ENCODE peak calls at places on chromosomes 12 and 14, in four cellular contexts. V is suprapubic skin, C is GM13976, S is left ventricle myocardium superior. T is an unnamed sample.

GRCh38 chr12:56115329-56115728 is 1.1 kb upstream of the RPL41 start:
- DNase-seq in V (no peak), S (peak; percentile 38), C (no peak), T (no peak)

GRCh38 chr12:105272814-105273416 is 36.9 kb upstream of the APPL2 start:
- DNase-seq in C (no peak), V (no peak), S (no peak), T (no peak)

GRCh38 chr12:53867216-53868012 is 71.2 kb upstream of the HOXC13 start:
- DNase-seq in C (no peak), V (no peak), S (no peak), T (no peak)

GRCh38 chr14:59246566-59246965 is 58.1 kb downstream of the DAAM1 start:
- DNase-seq in V (no peak), C (no peak), S (no peak), T (no peak)

GRCh38 chr12:50637870-50638481 is 125.9 kb upstream of the ATF1 start:
- DNase-seq in S (no peak), C (peak; percentile 49), V (no peak), T (peak; percentile 32)

GRCh38 chr12:53569174-53569557 is 57.0 kb downstream of the ATF7 start:
- DNase-seq in C (no peak), V (no peak), S (no peak), T (no peak)

GRCh38 chr12:28996688-28997087 is 152.4 kb upstream of the FAR2 start:
- DNase-seq in C (no peak), V (no peak), S (no peak), T (no peak)

GRCh38 chr12:132146098-132146497 is 1.8 kb downstream of the NOC4L start:
- DNase-seq in S (no peak), C (no peak), V (no peak), T (no peak)

GRCh38 chr14:51533877-51534553 is 117.7 kb upstream of the FRMD6 start:
- DNase-seq in C (no peak), V (no peak), S (no peak), T (no peak)

GRCh38 chr12:6215932-6216494 is 15.8 kb downstream of the CD9 start:
- DNase-seq in V (peak; percentile 94), C (no peak), S (no peak), T (no peak)

GRCh38 chr12:94271351-94271750 is 123.0 kb downstream of the PLXNC1 start:
- DNase-seq in C (peak; percentile 34), S (no peak), V (no peak), T (no peak)

GRCh38 chr12:43287991-43288390 is 264.0 kb downstream of the ADAMTS20 start:
- DNase-seq in C (no peak), V (no peak), S (no peak), T (no peak)

GRCh38 chr14:67970923-67971322 is 151.3 kb downstream of the RAD51B start:
- DNase-seq in C (no peak), S (no peak), V (no peak), T (no peak)

GRCh38 chr14:73227812-73228781 is 9.2 kb upstream of the PAPLN start:
- DNase-seq in V (peak; percentile 86), C (no peak), S (peak; percentile 67), T (no peak)

GRCh38 chr14:99737956-99738667 is 54.0 kb downstream of the CYP46A1 start:
- DNase-seq in S (no peak), V (no peak), C (no peak), T (no peak)

GRCh38 chr14:100109594-100109955 is 44.4 kb downstream of the EVL start:
- DNase-seq in C (no peak), V (peak; percentile 39), S (no peak), T (no peak)

GRCh38 chr14:99381688-99382060 is 99.0 kb downstream of the SETD3 start:
- DNase-seq in C (no peak), S (no peak), V (no peak), T (no peak)

GRCh38 chr12:115101518-115101917 is 417.5 kb upstream of the TBX3 start:
- DNase-seq in V (no peak), C (no peak), S (no peak), T (no peak)

GRCh38 chr14:77849711-77850110 is 49.8 kb downstream of the ADCK1 start:
- DNase-seq in V (no peak), S (no peak), C (no peak), T (no peak)

GRCh38 chr12:89326260-89327040 is 25.9 kb downstream of the DUSP6 start:
- DNase-seq in V (no peak), S (no peak), C (no peak), T (no peak)

GRCh38 chr14:88729159-88729558 is 63.6 kb downstream of the EML5 start:
- DNase-seq in V (no peak), S (no peak), C (no peak), T (no peak)

GRCh38 chr12:127401536-127401935 is 865.4 kb upstream of the TMEM132C start:
- DNase-seq in C (no peak), V (no peak), S (no peak), T (no peak)

T was measured in COR-L47.